ENCODE peak calls at places on chromosomes 16 and 17, in eight cellular contexts. V, M, G, S, T, Y, Q and B are unnamed samples.
A peak's percentile ranks its signal among the peaks of the same experiment; 100 is the strongest.

GRCh38 chr16:53465606-53466290 is 31.5 kb downstream of the RBL2 start:
- DNase-seq in V (no peak), S (peak; percentile 62), T (no peak), Y (no peak), G (no peak), Q (no peak), M (peak; percentile 24), B (no peak)

GRCh38 chr16:12739738-12740137 is 63.9 kb downstream of the CPPED1 start:
- DNase-seq in S (no peak), Y (no peak), Q (no peak), G (no peak), V (no peak), M (no peak), T (no peak), B (no peak)

GRCh38 chr17:45294506-45294905 is 22.3 kb downstream of the MAP3K14 start:
- DNase-seq in T (no peak), Y (no peak), G (no peak), V (no peak), S (peak; percentile 93), Q (no peak), M (no peak), B (no peak)

GRCh38 chr17:40106760-40107265 is 6.4 kb upstream of the NR1D1 start:
- DNase-seq in Q (no peak), Y (no peak), V (peak; percentile 20), T (peak; percentile 71), M (no peak), G (peak; percentile 65), S (no peak), B (no peak)

GRCh38 chr17:17170346-17170976 is 35.7 kb downstream of the PLD6 start:
- DNase-seq in Q (no peak), G (no peak), V (no peak), M (no peak), T (no peak), Y (no peak), S (no peak), B (no peak)

GRCh38 chr16:67150833-67151396 is at the start of gene B3GNT9:
- DNase-seq in G (peak; percentile 84), Y (peak; percentile 43), S (no peak), M (peak; percentile 51), Q (no peak), T (peak; percentile 85), V (peak; percentile 80), B (peak; percentile 67)

GRCh38 chr17:59361386-59361785 is 29.9 kb downstream of the YPEL2 start:
- DNase-seq in T (no peak), G (no peak), Q (no peak), S (peak; percentile 62), M (no peak), Y (no peak), V (no peak), B (no peak)

GRCh38 chr16:56994311-56994710 is 5.0 kb downstream of the NLRC5 start:
- DNase-seq in G (no peak), Q (no peak), T (no peak), M (no peak), S (no peak), V (no peak), Y (no peak), B (no peak)

GRCh38 chr16:68987734-68988457 is 117.6 kb upstream of the HAS3 start:
- DNase-seq in M (peak; percentile 52), G (peak; percentile 49), V (no peak), Y (no peak), T (no peak), Q (no peak), S (no peak), B (no peak)

GRCh38 chr16:72715267-72715666 is 332.7 kb downstream of the ZFHX3 start:
- DNase-seq in Q (no peak), G (no peak), V (no peak), T (no peak), M (no peak), Y (no peak), S (peak; percentile 9), B (no peak)

GRCh38 chr17:58332720-58333395 is 4.3 kb upstream of the TSPOAP1 start:
- DNase-seq in G (no peak), Y (peak; percentile 54), T (no peak), S (no peak), M (no peak), V (no peak), Q (no peak), B (no peak)

GRCh38 chr17:45319239-45319703 is 2.5 kb upstream of the MAP3K14 start:
- DNase-seq in M (no peak), Y (no peak), G (no peak), V (no peak), Q (no peak), T (no peak), S (peak; percentile 99), B (no peak)

GRCh38 chr17:60524463-60525346 is 1.3 kb downstream of the APPBP2 start:
- DNase-seq in M (no peak), T (no peak), V (no peak), G (no peak), Y (no peak), Q (no peak), S (peak; percentile 23), B (no peak)

GRCh38 chr16:57372372-57373116 is at the start of gene CX3CL1:
- DNase-seq in T (no peak), M (no peak), G (peak; percentile 81), V (peak; percentile 64), Y (no peak), Q (no peak), S (no peak), B (peak; percentile 76)

GRCh38 chr16:57502048-57502775 is 15.9 kb upstream of the DOK4 start:
- DNase-seq in S (no peak), T (no peak), V (no peak), Q (no peak), Y (no peak), M (no peak), G (no peak), B (no peak)

GRCh38 chr17:50212121-50212843 is 10.9 kb upstream of the COL1A1 start:
- DNase-seq in V (no peak), S (no peak), G (no peak), Q (no peak), Y (no peak), T (peak; percentile 72), M (peak; percentile 77), B (no peak)

GRCh38 chr17:58918072-58918471 is 162.4 kb downstream of the PPM1E start:
- DNase-seq in Y (no peak), S (no peak), Q (no peak), G (peak; percentile 30), M (no peak), V (no peak), T (no peak), B (no peak)

GRCh38 chr16:6977906-6978305 is 354.7 kb upstream of the RBFOX1 start:
- DNase-seq in G (no peak), Q (no peak), M (no peak), Y (no peak), T (no peak), S (no peak), V (no peak), B (no peak)

GRCh38 chr16:30923554-30924085 is at the start of gene FBXL19:
- DNase-seq in V (peak; percentile 60), Q (no peak), G (peak; percentile 79), M (no peak), Y (peak; percentile 64), S (no peak), T (peak; percentile 85), B (peak; percentile 75)

GRCh38 chr17:31085563-31085962 is 9.2 kb upstream of the NF1 start:
- DNase-seq in Q (no peak), T (no peak), M (peak; percentile 42), V (no peak), Y (no peak), G (no peak), S (peak; percentile 2), B (no peak)

DNA sequence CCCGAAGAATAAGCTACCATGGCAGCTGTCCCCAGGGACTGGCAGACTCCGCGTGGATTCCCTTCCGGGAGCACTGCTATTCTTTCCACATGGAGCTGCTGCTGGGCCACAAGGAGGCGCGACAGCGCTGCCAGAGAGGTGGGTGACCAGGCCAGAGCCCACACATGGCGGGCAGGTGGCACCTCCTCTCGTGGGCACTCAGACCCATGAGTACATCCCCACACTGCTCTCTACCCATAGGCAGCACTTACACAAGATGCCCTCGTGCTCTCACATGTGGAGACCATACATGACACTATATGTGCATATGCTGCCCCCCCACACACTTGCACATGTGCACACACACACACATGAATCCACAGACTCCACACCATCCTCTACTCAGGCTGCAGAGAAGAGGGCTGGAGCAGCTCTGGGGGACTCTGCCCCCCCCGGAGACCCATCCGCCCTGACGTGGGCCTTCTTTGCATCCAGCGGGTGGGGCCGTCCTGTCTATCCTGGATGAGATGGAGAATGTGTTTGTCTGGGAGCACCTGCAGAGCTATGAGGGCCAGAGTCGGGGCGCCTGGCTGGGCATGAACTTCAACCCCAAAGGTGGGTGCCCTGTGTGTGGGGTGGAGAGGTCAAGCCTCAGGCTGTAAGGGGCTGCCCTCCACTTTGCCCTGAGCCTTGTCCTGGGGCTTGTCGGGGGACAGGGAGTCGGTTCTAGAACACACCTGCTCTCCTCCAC is 62.9 kb downstream of the MRC2 start:
- DNase-seq in Q (no peak), Y (no peak), S (no peak), M (no peak), V (no peak), T (no peak), G (no peak), B (no peak)
- TF ChIP-seq CTCF in Q (no peak), Y (no peak), S (peak; percentile 48), M (no peak), V (no peak), T (no peak), G (peak; percentile 45), B (no peak)

DNA sequence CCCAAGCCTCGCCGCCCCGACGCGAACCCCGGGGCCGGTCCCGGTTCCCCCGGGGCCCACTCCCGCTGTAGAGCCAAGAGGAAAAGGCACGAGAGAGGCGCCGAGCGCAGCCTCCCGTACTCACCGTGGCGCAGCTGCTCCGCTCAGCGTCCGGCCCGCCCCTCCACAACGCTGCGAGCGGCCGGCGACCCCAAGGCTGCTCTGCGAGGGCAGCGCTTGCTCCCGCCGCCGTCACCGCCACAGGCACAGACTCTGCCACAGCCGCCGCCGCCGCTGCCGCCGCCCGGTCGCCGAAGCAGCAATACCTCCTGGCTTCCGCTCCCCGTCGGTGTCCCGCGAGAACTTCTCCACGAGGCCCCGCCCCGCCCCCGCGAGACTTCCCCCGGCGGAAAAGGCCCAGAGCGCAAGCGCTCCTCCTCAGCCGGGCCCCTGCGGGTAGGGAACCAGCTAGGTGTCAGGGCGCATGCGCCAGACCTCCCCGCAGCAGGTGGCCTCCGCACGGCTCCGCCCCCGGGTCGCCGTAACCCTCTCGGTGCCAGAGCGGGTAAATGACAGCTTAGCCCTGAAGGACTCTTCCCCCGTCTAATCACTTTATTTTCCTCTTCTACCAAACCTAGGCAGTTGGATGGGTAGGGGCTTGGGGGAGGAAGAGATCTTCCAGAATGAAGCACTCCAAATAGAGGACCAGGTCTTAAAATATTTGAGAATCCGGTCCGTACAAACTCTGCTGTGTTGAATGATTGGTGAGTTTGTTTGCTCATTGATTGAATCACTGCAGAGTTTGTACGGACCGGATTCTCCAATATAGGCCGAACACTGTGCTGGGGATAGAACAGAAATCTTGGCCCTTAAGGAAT is at the start of gene GRB2:
- DNase-seq in G (peak; percentile 97), V (peak; percentile 100), T (peak; percentile 99), S (peak; percentile 99), M (peak; percentile 100), Q (peak; percentile 90), Y (peak; percentile 99), B (peak; percentile 100)
- TF ChIP-seq CTCF in G (no peak), V (no peak), T (no peak), S (no peak), M (no peak), Q (no peak), Y (no peak), B (no peak)

GRCh38 chr17:27455914-27456680 is at the start of gene KSR1:
- DNase-seq in M (peak; percentile 92), T (peak; percentile 85), V (peak; percentile 82), Q (peak; percentile 49), S (peak; percentile 61), G (peak; percentile 96), Y (peak; percentile 91), B (peak; percentile 87)
- TF ChIP-seq CTCF in M (peak; percentile 64), T (no peak), V (no peak), Q (peak; percentile 36), S (peak; percentile 37), G (peak; percentile 76), Y (peak; percentile 29), B (peak; percentile 43)

GRCh38 chr17:81825841-81826471 is 7.1 kb downstream of the MCRIP1 start:
- DNase-seq in Y (no peak), M (no peak), Q (no peak), V (no peak), T (no peak), S (no peak), G (peak; percentile 69), B (no peak)
- TF ChIP-seq CTCF in Y (no peak), M (peak; percentile 47), Q (no peak), V (no peak), T (no peak), S (peak; percentile 32), G (peak; percentile 49), B (no peak)